ENCODE peak calls at places on chromosomes 5 and 9, in nine cellular contexts. Q is AG04449, U is mucosa of descending colon, C is cardiac fibroblast, D is esophagus squamous epithelium, S is A549, K is RWPE2, R is WERI-Rb-1, I is Panc1. F is an unnamed sample.

GRCh38 chr9:68999393-69000105 is 14.4 kb downstream of the PRKACG start:
- DNase-seq in Q (peak), U (peak), C (peak), D (no peak), S (peak), K (no peak), R (peak), I (peak), F (peak)

GRCh38 chr9:113614843-113615648 is 151.5 kb downstream of the RGS3 start:
- DNase-seq in Q (no peak), U (peak), C (peak), D (no peak), S (no peak), K (no peak), R (no peak), I (no peak), F (peak)

GRCh38 chr5:127446626-127447025 is 70.8 kb upstream of the PRRC1 start:
- DNase-seq in Q (no peak), U (no peak), C (no peak), D (no peak), S (no peak), K (no peak), R (peak), I (no peak), F (no peak)

GRCh38 chr5:143896981-143897380 is 85.0 kb downstream of the HMHB1 start:
- DNase-seq in Q (no peak), U (no peak), C (peak), D (no peak), S (no peak), K (no peak), R (no peak), I (no peak), F (peak)

GRCh38 chr9:7756088-7756487 is 43.5 kb downstream of the DMAC1 start:
- DNase-seq in Q (no peak), U (no peak), C (peak), D (no peak), S (no peak), K (no peak), R (no peak), I (no peak), F (no peak)

GRCh38 chr5:135356522-135357318 is 42.3 kb downstream of the MACROH2A1 start:
- DNase-seq in Q (no peak), U (peak), C (peak), D (no peak), S (no peak), K (no peak), R (no peak), I (no peak), F (peak)

GRCh38 chr9:112754578-112754977 is 4.0 kb downstream of the SNX30 start:
- DNase-seq in Q (no peak), U (no peak), C (peak), D (no peak), S (no peak), K (no peak), R (no peak), I (no peak), F (peak)

GRCh38 chr5:141484499-141485304 is at the start of gene PCDHGC4:
- DNase-seq in Q (no peak), U (peak), C (no peak), D (no peak), S (no peak), K (no peak), R (no peak), I (no peak), F (no peak)

GRCh38 chr9:103804077-103804735 is 289.9 kb upstream of the SMC2 start:
- DNase-seq in Q (no peak), U (no peak), C (peak), D (no peak), S (peak), K (no peak), R (no peak), I (no peak), F (no peak)

GRCh38 chr9:126148523-126148870 is 178.1 kb upstream of the MVB12B start:
- DNase-seq in Q (no peak), U (no peak), C (no peak), D (no peak), S (no peak), K (no peak), R (no peak), I (no peak), F (no peak)

GRCh38 chr9:2234371-2234893 is 219.3 kb downstream of the SMARCA2 start:
- DNase-seq in Q (no peak), U (no peak), C (no peak), D (no peak), S (no peak), K (no peak), R (peak), I (no peak), F (no peak)

GRCh38 chr5:37214550-37214949 is 34.6 kb downstream of the CPLANE1 start:
- DNase-seq in Q (no peak), U (peak), C (no peak), D (no peak), S (no peak), K (no peak), R (no peak), I (no peak), F (no peak)

GRCh38 chr9:17776735-17777134 is 197.9 kb downstream of the SH3GL2 start:
- DNase-seq in Q (no peak), U (no peak), C (no peak), D (no peak), S (no peak), K (no peak), R (no peak), I (no peak), F (no peak)

GRCh38 chr9:131273791-131274673 is 2.3 kb downstream of the FAM78A start:
- DNase-seq in Q (no peak), U (no peak), C (no peak), D (no peak), S (no peak), K (no peak), R (no peak), I (no peak), F (no peak)

GRCh38 chr5:10552183-10553143 is 11.4 kb upstream of the ANKRD33B start:
- DNase-seq in Q (no peak), U (no peak), C (peak), D (no peak), S (no peak), K (no peak), R (no peak), I (no peak), F (no peak)

GRCh38 chr9:2132484-2133082 is 117.4 kb downstream of the SMARCA2 start:
- DNase-seq in Q (no peak), U (no peak), C (peak), D (no peak), S (peak), K (no peak), R (no peak), I (no peak), F (peak)

GRCh38 chr5:128494516-128494915 is 43.5 kb downstream of the FBN2 start:
- DNase-seq in Q (no peak), U (no peak), C (no peak), D (no peak), S (no peak), K (no peak), R (peak), I (no peak), F (no peak)

GRCh38 chr5:135262364-135262763 is 136.7 kb downstream of the MACROH2A1 start:
- DNase-seq in Q (no peak), U (no peak), C (no peak), D (no peak), S (no peak), K (no peak), R (no peak), I (no peak), F (no peak)

GRCh38 chr5:4627887-4628286 is 512.2 kb upstream of the ADAMTS16 start:
- DNase-seq in Q (no peak), U (no peak), C (no peak), D (no peak), S (no peak), K (no peak), R (no peak), I (no peak), F (no peak)

DNA sequence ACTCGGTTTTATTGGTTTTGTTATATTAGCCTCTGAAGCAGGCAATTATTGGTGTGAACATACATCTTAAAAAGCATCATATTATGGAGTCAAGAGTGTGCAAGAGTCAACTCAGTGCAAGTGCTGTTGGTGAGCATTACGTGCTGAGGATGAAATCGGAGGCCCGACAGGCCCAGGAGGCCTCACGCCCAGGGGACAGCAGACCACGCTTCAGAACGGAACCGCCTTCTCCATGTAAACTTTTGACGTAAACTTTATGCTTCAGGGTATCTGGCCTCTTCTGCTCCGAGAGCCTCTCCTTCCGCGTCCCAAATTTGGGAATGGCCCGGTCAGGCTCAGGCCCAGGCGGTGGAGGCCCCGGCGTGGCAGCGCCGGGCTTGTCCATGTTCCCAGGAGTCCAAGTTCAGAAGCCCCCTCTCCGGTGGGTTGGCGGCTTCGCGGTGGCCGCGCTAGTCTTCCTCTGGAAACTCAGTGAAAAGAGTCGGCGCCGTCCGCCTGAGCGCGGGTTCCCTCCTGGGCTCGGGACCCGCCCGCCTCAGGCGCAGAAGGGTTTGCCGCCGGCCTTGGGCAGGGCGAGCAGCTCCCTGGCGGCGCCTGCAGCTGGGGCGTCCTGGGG is 5.2 kb downstream of the IRX4 start:
- DNase-seq in Q (no peak), U (no peak), C (no peak), D (no peak), S (no peak), K (no peak), R (no peak), I (no peak), F (no peak)
- H3K4me3 ChIP-seq in Q (no peak), U (no peak), C (no peak), D (no peak), S (no peak), K (no peak), R (no peak), I (no peak), F (no peak)

DNA sequence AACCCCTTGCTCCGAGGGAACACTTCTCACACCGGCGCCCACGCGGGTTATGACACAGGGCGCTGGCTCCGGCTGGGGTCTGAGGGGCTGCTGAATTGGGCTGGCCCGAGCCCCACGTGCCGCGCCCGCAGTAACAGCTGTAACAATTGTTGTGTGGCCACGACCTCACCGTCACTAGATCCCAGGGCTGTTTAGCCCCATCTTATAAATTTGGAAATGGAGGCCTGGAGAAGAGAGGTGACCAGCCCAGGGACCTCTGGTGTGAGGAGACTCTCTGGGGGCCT is 2.0 kb downstream of the EGFL7 start:
- DNase-seq in Q (no peak), U (no peak), C (no peak), D (no peak), S (no peak), K (no peak), R (no peak), I (no peak), F (no peak)
- H3K4me3 ChIP-seq in Q (no peak), U (no peak), C (no peak), D (peak), S (peak), K (no peak), R (no peak), I (no peak), F (no peak)

DNA sequence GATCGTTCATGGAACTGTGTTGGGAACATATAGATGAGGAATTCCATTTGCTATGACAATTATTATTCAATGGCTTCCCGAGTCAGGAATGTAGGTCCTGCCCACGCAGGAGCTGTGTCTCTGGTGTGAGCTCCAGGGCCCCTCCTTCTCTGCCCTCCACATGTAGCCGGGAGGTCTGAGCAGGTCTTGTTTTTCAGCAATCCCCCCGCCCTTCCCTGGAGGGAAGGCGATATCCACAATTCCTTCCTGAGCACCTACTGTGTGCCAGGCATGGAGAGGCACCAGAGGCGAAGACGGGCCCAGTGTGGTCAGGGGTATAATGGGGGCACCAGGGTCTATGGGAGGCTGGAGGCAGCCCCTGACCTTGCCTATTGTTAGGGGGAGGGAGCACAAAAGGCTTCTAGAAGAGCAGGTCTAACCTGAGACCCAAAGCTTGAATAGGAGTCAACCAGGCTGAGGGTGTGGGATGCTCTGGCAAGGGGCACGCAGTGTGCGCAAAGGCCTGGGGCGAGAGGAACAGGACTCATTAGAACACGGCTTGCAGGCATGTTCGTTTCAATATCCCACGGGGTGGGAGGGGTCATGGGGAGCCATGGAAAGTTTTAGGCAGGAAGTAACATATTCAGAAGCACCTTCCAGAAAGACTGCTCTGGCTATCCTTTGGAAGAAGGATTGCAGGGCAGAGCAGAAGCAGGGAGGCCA is 154.9 kb downstream of the C9orf50 start:
- DNase-seq in Q (no peak), U (no peak), C (no peak), D (no peak), S (no peak), K (no peak), R (no peak), I (no peak), F (no peak)
- H3K4me3 ChIP-seq in Q (no peak), U (no peak), C (no peak), D (no peak), S (no peak), K (no peak), R (no peak), I (no peak), F (no peak)

DNA sequence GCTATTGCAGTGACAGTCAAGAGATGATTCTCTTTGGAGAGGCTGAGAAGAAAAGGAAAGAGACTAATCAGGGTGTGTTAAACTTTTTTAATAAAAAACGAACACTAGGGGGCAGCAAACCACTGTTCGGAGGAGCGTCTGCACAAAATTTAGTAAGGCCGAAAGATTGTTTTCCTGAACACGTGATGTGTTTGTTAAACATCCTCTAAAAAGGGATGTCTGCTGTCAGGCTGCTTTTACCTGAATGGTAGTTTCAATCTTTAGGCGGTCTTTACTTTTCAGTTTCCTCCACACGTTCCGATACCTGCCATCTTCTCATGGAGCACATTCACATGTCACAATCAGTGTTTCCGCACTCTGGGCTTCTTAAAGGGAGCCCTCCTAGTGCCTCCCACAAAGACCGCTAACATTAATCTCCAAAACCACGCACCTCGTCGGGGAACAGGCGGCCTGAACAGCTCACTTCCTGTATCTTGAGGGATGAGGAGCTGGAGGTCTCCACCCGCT is 125.2 kb downstream of the GPBP1 start:
- DNase-seq in Q (peak), U (peak), C (peak), D (no peak), S (peak), K (no peak), R (peak), I (peak), F (peak)
- H3K4me3 ChIP-seq in Q (no peak), U (no peak), C (no peak), D (peak), S (no peak), K (no peak), R (no peak), I (no peak), F (no peak)

GRCh38 chr9:111661802-111662491 is 542 bp downstream of the GNG10 start:
- DNase-seq in Q (no peak), U (peak), C (peak), D (no peak), S (peak), K (no peak), R (peak), I (no peak), F (peak)

GRCh38 chr9:111659706-111660105 is 1.7 kb upstream of the GNG10 start:
- DNase-seq in Q (no peak), U (no peak), C (no peak), D (no peak), S (no peak), K (no peak), R (no peak), I (no peak), F (peak)

GRCh38 chr9:111658943-111659342 is 2.5 kb upstream of the GNG10 start:
- DNase-seq in Q (no peak), U (peak), C (no peak), D (no peak), S (no peak), K (no peak), R (no peak), I (no peak), F (no peak)

GRCh38 chr9:111661150-111661801 is at the start of gene GNG10:
- DNase-seq in Q (no peak), U (peak), C (peak), D (no peak), S (peak), K (no peak), R (peak), I (no peak), F (peak)

GRCh38 chr9:111662851-111663823 is 1.7 kb downstream of the GNG10 start:
- DNase-seq in Q (no peak), U (no peak), C (no peak), D (no peak), S (no peak), K (no peak), R (no peak), I (no peak), F (no peak)
- H3K4me3 ChIP-seq in Q (peak), U (no peak), C (peak), D (peak), S (peak), K (peak), R (no peak), I (peak), F (peak)